ENCODE peak calls at places on chromosomes 6 and 20, in four cellular contexts. E is HepG2, A is K562, S is GM12878. G is an unnamed sample.

GRCh38 chr6:146028250-146028789 is 542 bp upstream of the GRM1 start:
- DNase-seq in E (peak), S (no peak), A (peak), G (peak)

GRCh38 chr6:149086363-149086762 is 231.1 kb upstream of the TAB2 start:
- DNase-seq in S (no peak), A (no peak), E (no peak), G (no peak)

GRCh38 chr6:54698974-54699373 is 147.6 kb upstream of the FAM83B start:
- DNase-seq in E (no peak), A (no peak), S (peak), G (no peak)

GRCh38 chr6:157760589-157761330 is 62.3 kb upstream of the SNX9 start:
- DNase-seq in S (no peak), E (no peak), A (no peak), G (no peak)

GRCh38 chr20:63255911-63256704 is 1.8 kb upstream of the NKAIN4 start:
- DNase-seq in S (no peak), A (no peak), E (no peak), G (no peak)

GRCh38 chr6:85641916-85642773 is 541 bp downstream of the SYNCRIP start:
- DNase-seq in E (peak), S (no peak), A (peak), G (peak)

GRCh38 chr20:61684583-61685235 is 381.0 kb downstream of the TAF4 start:
- DNase-seq in A (no peak), E (no peak), S (no peak), G (no peak)

GRCh38 chr20:43937586-43937985 is 22.9 kb downstream of the TOX2 start:
- DNase-seq in S (no peak), E (no peak), A (no peak), G (no peak)

GRCh38 chr6:206264-206663 is 86.0 kb upstream of the DUSP22 start:
- DNase-seq in S (no peak), A (no peak), E (no peak), G (no peak)

GRCh38 chr6:35392111-35392702 is 49.8 kb downstream of the PPARD start:
- DNase-seq in A (no peak), S (no peak), E (peak), G (no peak)

GRCh38 chr20:53336892-53337291 is 256.7 kb downstream of the ZNF217 start:
- DNase-seq in S (no peak), A (no peak), E (no peak), G (no peak)

GRCh38 chr6:82959385-82959941 is 106.2 kb downstream of the UBE3D start:
- DNase-seq in E (no peak), S (no peak), A (no peak), G (no peak)

GRCh38 chr6:91926827-91927226 is 1340.0 kb upstream of the MAP3K7 start:
- DNase-seq in E (no peak), A (no peak), S (no peak), G (no peak)

GRCh38 chr6:28078050-28078449 is 2.3 kb upstream of the ZNF165 start:
- DNase-seq in S (no peak), A (no peak), E (no peak), G (no peak)
- TF ChIP-seq ESRRA in S (no peak), A (no peak), E (no peak), G (no peak)

DNA sequence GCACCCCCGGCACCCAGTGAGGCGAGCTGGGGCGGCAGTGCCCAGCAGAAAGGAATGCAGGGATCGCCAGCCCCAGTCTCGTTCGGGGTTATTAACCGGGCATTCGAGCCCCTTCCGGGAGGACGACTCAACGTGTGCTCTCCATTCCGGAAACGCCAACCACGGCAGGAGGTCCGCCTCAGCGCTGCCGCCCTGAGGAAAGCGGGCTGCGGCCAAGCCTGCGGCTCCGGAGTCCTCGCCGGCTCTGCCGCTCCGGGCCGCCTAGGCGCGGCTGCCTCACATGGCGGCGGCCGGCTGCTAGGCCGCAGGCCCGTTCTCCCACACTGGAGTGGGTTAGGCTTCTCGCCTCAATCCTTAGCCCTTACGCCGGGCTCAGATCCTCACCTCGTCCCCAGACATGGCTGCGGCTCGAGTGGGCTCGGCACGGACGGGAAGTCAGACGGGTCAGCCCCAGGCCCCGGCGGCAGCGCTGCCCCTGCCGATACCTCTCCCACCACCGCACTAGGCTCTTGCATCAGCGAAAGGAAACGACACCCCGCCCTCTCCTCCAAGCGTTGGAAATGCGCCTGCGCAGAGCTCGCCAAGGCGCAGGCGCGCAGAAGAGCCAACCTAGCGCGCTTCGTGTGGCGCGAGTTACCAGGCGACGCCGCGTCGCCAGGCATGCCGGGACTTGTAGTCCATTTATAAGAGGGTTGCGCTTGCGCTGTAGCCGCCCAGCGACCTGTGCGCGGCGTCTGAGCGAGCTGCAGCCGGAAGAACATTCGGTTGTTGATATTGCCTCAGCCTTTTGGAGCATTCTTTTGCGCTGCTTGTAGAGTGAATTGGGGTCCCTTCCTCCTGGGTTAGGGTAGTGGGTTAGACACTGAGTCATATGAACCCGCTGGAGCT is at the start of gene EIF2S2:
- DNase-seq in S (peak), A (peak), E (peak), G (peak)
- TF ChIP-seq REST in S (no peak), A (peak), E (no peak), G (no peak)

DNA sequence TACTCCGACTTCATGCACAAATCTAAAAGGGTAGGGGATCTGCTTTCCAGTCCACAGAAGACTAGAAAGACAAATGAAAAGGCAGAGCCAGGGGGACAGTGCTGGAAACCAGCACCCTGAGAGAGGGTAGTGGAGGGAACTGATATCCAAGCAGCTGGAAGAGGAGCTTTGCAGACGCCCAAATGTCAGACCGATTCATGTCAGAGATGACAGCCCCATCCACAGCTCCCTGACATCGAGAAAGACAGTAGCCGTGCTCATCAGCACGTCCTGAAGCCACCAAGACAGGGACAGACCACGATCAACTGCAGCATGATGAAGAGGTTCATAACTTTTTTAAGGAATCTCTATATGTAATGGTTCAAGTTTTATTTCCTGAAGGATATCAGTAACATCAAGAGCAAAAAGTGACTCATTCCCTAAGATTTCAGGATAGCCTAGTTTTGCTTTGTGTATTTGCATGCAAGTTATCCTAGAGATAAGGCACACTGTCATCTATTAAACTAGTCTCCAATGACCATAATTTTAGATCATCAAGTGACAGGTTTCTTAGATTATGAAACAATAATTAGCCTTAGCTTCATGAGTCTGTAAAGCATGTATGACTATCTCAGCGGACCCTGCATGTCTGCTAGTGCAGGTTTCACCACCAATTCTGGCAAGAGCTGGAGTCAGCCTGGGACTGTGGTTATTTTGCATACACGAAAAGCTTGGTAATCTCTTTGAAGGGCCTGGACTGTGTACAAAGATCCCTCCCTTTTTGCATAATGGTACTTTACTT is 43.0 kb downstream of the PRDM1 start:
- DNase-seq in E (no peak), A (peak), S (no peak), G (peak)
- TF ChIP-seq ESRRA in E (no peak), A (no peak), S (no peak), G (no peak)

DNA sequence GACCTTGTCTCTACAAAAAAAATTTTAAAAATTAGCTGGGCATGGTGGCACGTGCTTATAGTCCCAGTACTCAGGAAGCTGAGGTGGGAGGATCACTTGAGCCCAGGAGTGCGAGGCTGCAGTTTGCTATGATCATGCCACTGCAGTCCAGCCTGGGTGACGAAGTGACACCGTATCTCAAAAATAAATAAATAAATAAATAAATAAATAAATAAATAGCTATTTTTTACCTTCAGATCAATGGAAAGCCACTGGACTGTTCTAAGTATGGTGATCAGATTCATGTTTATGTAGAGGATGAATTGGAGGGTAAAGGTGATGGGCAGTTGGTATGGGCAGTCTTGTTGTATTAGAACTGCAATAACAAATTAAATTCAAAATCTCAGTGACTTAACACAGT is 24.0 kb downstream of the DSTN start:
- DNase-seq in E (no peak), S (no peak), A (no peak), G (no peak)
- TF ChIP-seq REST in E (no peak), S (no peak), A (no peak), G (no peak)

G was measured in A549.